ENCODE peak calls at places on chromosomes 5 and 9, in six cellular contexts. W is GM23338, H is PC-3, P is PC-9, T is hepatocyte, E is HCT116. Q is an unnamed sample.

GRCh38 chr9:127848756-127849504 is 5.5 kb downstream of the ENG start:
- DNase-seq in W (no peak), H (no peak), P (no peak), T (peak; percentile 57), E (no peak), Q (no peak)

GRCh38 chr9:131609116-131609830 is 64.0 kb downstream of the PRRT1B start:
- DNase-seq in W (peak; percentile 38), H (no peak), P (no peak), T (peak; percentile 49), E (no peak), Q (no peak)

GRCh38 chr9:106588601-106589000 is 274.4 kb upstream of the ZNF462 start:
- DNase-seq in W (peak; percentile 11), H (peak; percentile 74), P (peak; percentile 43), T (peak; percentile 46), E (peak; percentile 18), Q (no peak)

GRCh38 chr9:31671011-31671410 is 713.4 kb upstream of the ACO1 start:
- DNase-seq in W (no peak), H (no peak), P (no peak), T (no peak), E (no peak), Q (no peak)

GRCh38 chr5:82694886-82695285 is 382.3 kb downstream of the TMEM167A start:
- DNase-seq in W (no peak), H (no peak), P (no peak), T (no peak), E (no peak), Q (no peak)

GRCh38 chr5:178355662-178356061 is 123.1 kb upstream of the PHYKPL start:
- DNase-seq in W (no peak), H (no peak), P (no peak), T (no peak), E (no peak), Q (no peak)

GRCh38 chr5:6843335-6843734 is 130.1 kb downstream of the TENT4A start:
- DNase-seq in W (no peak), H (no peak), P (no peak), T (no peak), E (no peak), Q (no peak)

GRCh38 chr5:113036826-113037225 is 60.2 kb downstream of the DCP2 start:
- DNase-seq in W (no peak), H (no peak), P (no peak), T (no peak), E (no peak), Q (no peak)

GRCh38 chr9:11235061-11235460 is 622.3 kb upstream of the PTPRD start:
- DNase-seq in W (no peak), H (no peak), P (no peak), T (no peak), E (no peak), Q (no peak)

GRCh38 chr5:62593331-62593730 is 14.7 kb downstream of the LRRC70 start:
- DNase-seq in W (no peak), H (no peak), P (no peak), T (no peak), E (no peak), Q (no peak)

GRCh38 chr9:122005597-122005996 is 87.5 kb downstream of the TTLL11 start:
- DNase-seq in W (peak; percentile 27), H (peak; percentile 62), P (no peak), T (peak; percentile 31), E (no peak), Q (no peak)

GRCh38 chr9:130018260-130018659 is 24.7 kb downstream of the FNBP1 start:
- DNase-seq in W (no peak), H (no peak), P (no peak), T (no peak), E (no peak), Q (no peak)

DNA sequence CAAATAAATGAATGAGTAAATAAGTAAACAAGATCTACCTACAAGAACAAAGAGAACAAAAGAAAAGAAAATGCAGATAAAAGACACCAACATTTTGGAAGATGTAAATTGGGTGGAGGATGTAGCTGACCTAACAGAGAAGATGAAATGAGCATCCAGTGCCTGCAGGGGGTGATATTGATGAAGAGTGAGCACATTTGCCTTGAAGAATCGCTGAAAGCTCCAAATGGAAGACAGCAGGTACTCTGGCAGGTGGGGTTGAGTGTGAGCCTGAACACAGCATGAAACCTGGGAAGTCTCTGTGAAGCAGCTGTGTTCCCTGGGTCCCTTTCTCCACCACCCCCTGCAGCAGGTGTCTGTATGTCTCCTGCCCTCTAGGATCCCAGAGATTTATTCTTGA is 125.6 kb downstream of the NXNL2 start:
- DNase-seq in W (peak; percentile 83), H (peak; percentile 69), P (no peak), T (peak; percentile 44), E (peak; percentile 12), Q (peak; percentile 28)
- TF ChIP-seq CTCF in W (peak; percentile 68), H (peak; percentile 68), P (peak; percentile 55), T (peak; percentile 45), E (peak; percentile 54), Q (peak; percentile 42)

DNA sequence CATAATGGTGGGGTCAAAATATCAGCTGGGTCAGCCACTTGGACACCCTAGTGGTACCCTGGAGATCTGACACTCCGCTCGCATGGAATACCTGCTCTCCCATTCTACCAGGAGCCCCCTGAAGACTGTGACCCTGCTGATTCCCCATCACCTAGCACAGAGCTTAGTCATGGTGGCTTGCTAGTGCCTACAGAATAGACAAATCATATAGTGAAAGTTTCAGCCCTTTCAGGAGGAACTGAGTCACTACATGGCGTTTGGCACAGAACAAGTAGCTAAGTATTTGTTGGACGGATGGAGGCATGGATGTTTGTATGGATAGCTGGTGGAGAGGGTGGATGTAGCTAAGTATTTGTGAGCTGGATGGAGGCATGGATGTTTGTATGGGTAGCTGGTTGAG is 65.3 kb downstream of the LMX1B start:
- DNase-seq in W (no peak), H (no peak), P (no peak), T (no peak), E (no peak), Q (no peak)
- H3K27ac ChIP-seq in W (no peak overlapping the region), H (no peak overlapping the region), P (no peak overlapping the region), T (no peak overlapping the region), E (no peak overlapping the region), Q (no peak overlapping the region)

GRCh38 chr5:78657201-78657600 is 8.6 kb upstream of the LHFPL2 start:
- DNase-seq in W (no peak), H (no peak), P (no peak), T (no peak), E (no peak), Q (no peak)

GRCh38 chr5:78661044-78661443 is 12.5 kb upstream of the LHFPL2 start:
- DNase-seq in W (no peak), H (no peak), P (no peak), T (no peak), E (no peak), Q (no peak)

GRCh38 chr5:78659714-78660113 is 11.1 kb upstream of the LHFPL2 start:
- DNase-seq in W (no peak), H (no peak), P (no peak), T (no peak), E (no peak), Q (peak; percentile 54)

GRCh38 chr5:78660401-78660800 is 11.8 kb upstream of the LHFPL2 start:
- DNase-seq in W (no peak), H (no peak), P (no peak), T (no peak), E (no peak), Q (no peak)

DNA sequence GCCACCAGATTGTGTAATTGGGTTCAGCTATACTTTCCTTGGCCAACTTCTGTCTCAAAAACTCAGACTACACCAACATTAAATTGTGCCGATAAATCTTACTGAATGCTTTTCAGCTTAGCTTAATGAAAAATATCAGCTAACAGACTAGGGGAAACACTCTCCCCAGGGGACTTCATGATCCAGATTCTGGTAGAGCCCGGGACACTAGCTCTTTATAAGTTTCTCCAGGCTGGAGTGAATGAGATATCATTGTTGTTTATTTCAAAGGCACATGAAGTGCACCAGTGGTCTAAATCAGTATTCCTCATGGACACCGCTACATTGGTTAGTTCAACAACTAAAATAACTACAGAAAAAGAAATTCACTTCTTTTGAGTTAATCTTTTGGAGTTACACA is 10.5 kb upstream of the LHFPL2 start:
- DNase-seq in W (no peak), H (no peak), P (no peak), T (no peak), E (no peak), Q (no peak)
- H3K9me2 ChIP-seq in W (no peaks in the 10 kb centered on the region), H (no peaks in the 10 kb centered on the region), P (peaks cover 3% of the 10 kb centered on the region), T (no peaks in the 10 kb centered on the region), E (no peaks in the 10 kb centered on the region), Q (no peaks in the 10 kb centered on the region)

GRCh38 chr5:169300468-169301385 is at the start of gene SLIT3:
- DNase-seq in W (peak; percentile 89), H (peak; percentile 64), P (no peak), T (peak; percentile 91), E (no peak), Q (no peak)
- TF ChIP-seq CTCF in W (no peak), H (no peak), P (no peak), T (no peak), E (no peak), Q (no peak)

DNA sequence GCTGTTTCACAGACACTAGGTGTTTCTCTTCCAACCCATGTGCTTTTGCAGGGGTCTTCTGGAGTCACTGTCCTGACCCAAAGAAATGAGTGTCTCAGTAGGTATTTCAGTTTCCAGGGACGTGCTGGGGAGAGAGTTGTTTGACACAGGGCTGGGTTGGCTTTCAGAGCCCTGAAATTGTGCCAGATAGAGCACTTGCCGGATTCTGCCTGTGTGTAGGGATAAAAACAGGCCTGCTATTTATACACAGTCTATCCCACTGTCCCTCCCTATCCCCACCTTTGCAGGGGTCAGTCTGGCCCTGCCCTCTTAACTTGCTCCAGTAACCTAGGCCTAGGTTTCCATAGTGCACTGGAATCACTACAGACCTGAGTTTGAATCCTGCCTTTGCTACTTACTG is 979 bp upstream of the HBEGF start:
- DNase-seq in W (no peak), H (no peak), P (no peak), T (no peak), E (no peak), Q (no peak)
- H3K27ac ChIP-seq in W (no peak overlapping the region), H (peak overlapping the region; percentile 61), P (peak overlapping the region; percentile 95), T (no peak overlapping the region), E (peak overlapping the region; percentile 4), Q (no peak overlapping the region)

DNA sequence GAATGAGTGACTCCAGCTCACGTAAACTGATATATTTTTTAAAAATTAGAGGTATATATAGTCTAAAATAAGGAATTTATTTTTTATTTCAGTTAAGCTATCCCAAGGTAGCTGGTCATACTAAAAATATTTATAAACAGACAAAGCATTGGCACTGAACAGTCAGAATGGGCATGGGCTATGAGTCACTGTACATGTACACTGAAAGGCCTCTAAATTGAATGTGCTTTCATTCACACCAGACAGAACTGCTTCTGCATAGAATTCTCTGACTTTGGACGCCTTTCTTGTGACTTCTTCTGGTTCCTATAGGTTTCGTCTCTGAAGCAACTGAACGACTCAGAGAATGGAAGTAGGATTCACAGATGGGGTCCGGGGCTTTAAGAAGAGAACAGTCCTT is 394.8 kb upstream of the MEF2C start:
- DNase-seq in W (no peak), H (peak; percentile 72), P (no peak), T (no peak), E (no peak), Q (no peak)
- H3K9me2 ChIP-seq in W (no peaks in the 10 kb centered on the region), H (no peaks in the 10 kb centered on the region), P (no peaks in the 10 kb centered on the region), T (no peaks in the 10 kb centered on the region), E (no peaks in the 10 kb centered on the region), Q (no peaks in the 10 kb centered on the region)

GRCh38 chr9:79572891-79573696 is 1.3 kb downstream of the TLE4 start:
- DNase-seq in W (peak; percentile 47), H (no peak), P (no peak), T (peak; percentile 63), E (no peak), Q (peak; percentile 8)
- TF ChIP-seq CTCF in W (no peak), H (no peak), P (no peak), T (no peak), E (no peak), Q (no peak)

GRCh38 chr9:19160085-19160484 is 32.8 kb upstream of the PLIN2 start:
- DNase-seq in W (no peak), H (no peak), P (no peak), T (no peak), E (no peak), Q (no peak)
- H3K27ac ChIP-seq in W (no peak overlapping the region), H (no peak overlapping the region), P (no peak overlapping the region), T (no peak overlapping the region), E (no peak overlapping the region), Q (no peak overlapping the region)

Q was measured in MM.1S.